ENCODE peak calls at places on chromosomes 5 and 9, in five cellular contexts. N is kidney, J is pons, Y is PC-9, A is left ventricle myocardium inferior. V is an unnamed sample.

GRCh38 chr5:140642718-140643117 is 3.5 kb downstream of the TMCO6 start:
- DNase-seq in N (no peak), J (no peak), Y (no peak), A (no peak), V (no peak)

GRCh38 chr9:22084336-22085035 is 75.4 kb upstream of the CDKN2B start:
- DNase-seq in N (no peak), J (no peak), Y (peak; percentile 96), A (no peak), V (no peak)

GRCh38 chr5:108459661-108460170 is 77.8 kb upstream of the FBXL17 start:
- DNase-seq in N (no peak), J (peak; percentile 54), Y (no peak), A (no peak), V (no peak)

GRCh38 chr5:142978726-142979125 is 208.5 kb downstream of the ARHGAP26 start:
- DNase-seq in N (no peak), J (no peak), Y (no peak), A (no peak), V (no peak)

GRCh38 chr9:116693233-116693731 is 6.2 kb downstream of the TRIM32 start:
- DNase-seq in N (no peak), J (no peak), Y (peak; percentile 88), A (no peak), V (no peak)

GRCh38 chr9:127158995-127159801 is 36.8 kb upstream of the ANGPTL2 start:
- DNase-seq in N (peak; percentile 84), J (peak; percentile 85), Y (no peak), A (no peak), V (peak; percentile 85)

GRCh38 chr5:168680395-168680794 is 101.2 kb upstream of the PANK3 start:
- DNase-seq in N (no peak), J (no peak), Y (no peak), A (no peak), V (no peak)

GRCh38 chr9:125532812-125533594 is 174.0 kb downstream of the MAPKAP1 start:
- DNase-seq in N (no peak), J (no peak), Y (no peak), A (no peak), V (no peak)

GRCh38 chr9:106286249-106286648 is 576.7 kb upstream of the ZNF462 start:
- DNase-seq in N (no peak), J (peak; percentile 90), Y (no peak), A (no peak), V (peak; percentile 74)

GRCh38 chr5:179872356-179873160 is 13.9 kb upstream of the MRNIP start:
- DNase-seq in N (no peak), J (no peak), Y (no peak), A (no peak), V (no peak)

GRCh38 chr9:98929096-98929495 is 14.6 kb upstream of the COL15A1 start:
- DNase-seq in N (no peak), J (no peak), Y (no peak), A (no peak), V (no peak)

GRCh38 chr5:172452398-172453205 is 1.7 kb downstream of the SH3PXD2B start:
- DNase-seq in N (no peak), J (peak; percentile 80), Y (no peak), A (no peak), V (peak; percentile 70)

GRCh38 chr5:125655156-125655555 is 768.1 kb upstream of the GRAMD2B start:
- DNase-seq in N (no peak), J (peak; percentile 82), Y (no peak), A (no peak), V (no peak)

GRCh38 chr5:52800394-52801213 is 12.9 kb downstream of the ITGA1 start:
- DNase-seq in N (peak; percentile 91), J (peak; percentile 54), Y (peak; percentile 76), A (peak; percentile 61), V (peak; percentile 84)

GRCh38 chr9:36963356-36963755 is 70.7 kb downstream of the PAX5 start:
- DNase-seq in N (no peak), J (no peak), Y (no peak), A (no peak), V (peak; percentile 36)

GRCh38 chr9:114656301-114656700 is 1.3 kb downstream of the TEX53 start:
- DNase-seq in N (no peak), J (no peak), Y (no peak), A (no peak), V (no peak)

GRCh38 chr9:110214090-110214489 is 6.1 kb upstream of the C9orf152 start:
- DNase-seq in N (no peak), J (no peak), Y (no peak), A (no peak), V (no peak)

GRCh38 chr5:55480781-55481180 is 54.0 kb downstream of the PLPP1 start:
- DNase-seq in N (no peak), J (no peak), Y (no peak), A (no peak), V (no peak)

GRCh38 chr9:117763314-117763713 is 59.1 kb downstream of the TLR4 start:
- DNase-seq in N (no peak), J (no peak), Y (no peak), A (no peak), V (peak; percentile 84)

GRCh38 chr5:109589983-109590382 is 99.7 kb upstream of the MAN2A1 start:
- DNase-seq in N (no peak), J (no peak), Y (no peak), A (no peak), V (peak; percentile 72)

GRCh38 chr5:109865636-109866035 is 175.9 kb downstream of the MAN2A1 start:
- DNase-seq in N (no peak), J (peak; percentile 39), Y (no peak), A (no peak), V (no peak)

GRCh38 chr5:141928051-141928450 is 4.4 kb downstream of the DELE1 start:
- DNase-seq in N (no peak), J (no peak), Y (no peak), A (no peak), V (no peak)

GRCh38 chr5:75558972-75559632 is 47.4 kb downstream of the POLK start:
- DNase-seq in N (no peak), J (peak; percentile 33), Y (no peak), A (no peak), V (no peak)

GRCh38 chr5:141828162-141828561 is 50.0 kb downstream of the PCDH1 start:
- DNase-seq in N (no peak), J (no peak), Y (no peak), A (no peak), V (no peak)

GRCh38 chr9:13295556-13295955 is 16.1 kb upstream of the MPDZ start:
- DNase-seq in N (no peak), J (no peak), Y (no peak), A (no peak), V (no peak)

GRCh38 chr9:127796899-127797370 is 5.7 kb upstream of the FPGS start:
- DNase-seq in N (no peak), J (no peak), Y (no peak), A (no peak), V (no peak)

GRCh38 chr9:10366171-10366779 is 246.5 kb downstream of the PTPRD start:
- DNase-seq in N (no peak), J (peak; percentile 68), Y (no peak), A (no peak), V (peak; percentile 50)

GRCh38 chr5:96144289-96144688 is 182.6 kb upstream of the ELL2 start:
- DNase-seq in N (no peak), J (no peak), Y (peak; percentile 83), A (no peak), V (peak; percentile 78)

GRCh38 chr9:34459941-34460340 is 1.3 kb downstream of the DNAI1 start:
- DNase-seq in N (no peak), J (no peak), Y (no peak), A (no peak), V (no peak)

GRCh38 chr5:174735498-174736350 is 11.3 kb downstream of the MSX2 start:
- DNase-seq in N (no peak), J (peak; percentile 50), Y (no peak), A (no peak), V (peak; percentile 93)

GRCh38 chr5:93503598-93504067 is 77.4 kb downstream of the NR2F1-AS1 start:
- DNase-seq in N (no peak), J (no peak), Y (peak; percentile 72), A (no peak), V (no peak)

GRCh38 chr5:176533390-176533789 is 3.8 kb downstream of the RNF44 start:
- DNase-seq in N (peak; percentile 66), J (peak; percentile 62), Y (no peak), A (peak; percentile 51), V (no peak)

GRCh38 chr9:2181794-2182193 is 166.6 kb downstream of the SMARCA2 start:
- DNase-seq in N (no peak), J (peak; percentile 38), Y (no peak), A (no peak), V (peak; percentile 90)

GRCh38 chr5:132376694-132377641 is 7.5 kb downstream of the SLC22A5 start:
- DNase-seq in N (no peak), J (peak; percentile 71), Y (no peak), A (no peak), V (no peak)

GRCh38 chr9:93096131-93096802 is at the start of gene CARD19:
- DNase-seq in N (no peak), J (peak; percentile 42), Y (no peak), A (peak; percentile 59), V (peak; percentile 75)

GRCh38 chr5:5939724-5940370 is 438.5 kb downstream of the MED10 start:
- DNase-seq in N (no peak), J (no peak), Y (no peak), A (no peak), V (no peak)

GRCh38 chr5:1093361-1093760 is 18.5 kb downstream of the SLC12A7 start:
- DNase-seq in N (no peak), J (no peak), Y (no peak), A (peak; percentile 73), V (no peak)

GRCh38 chr5:160310910-160311295 is 1.5 kb downstream of the CCNJL start:
- DNase-seq in N (no peak), J (no peak), Y (no peak), A (no peak), V (peak; percentile 65)

V was measured in endodermal cell.